ENCODE peak calls at places on chromosome 6, in four cellular contexts. L, X, B and P are unnamed samples.

GRCh38 chr6:43009124-43009523 is 4.6 kb downstream of the MEA1 start:
- DNase-seq in X (peak; percentile 33), B (peak; percentile 40), L (peak; percentile 36), P (no peak)

GRCh38 chr6:35391240-35391968 is 49.0 kb downstream of the PPARD start:
- DNase-seq in X (no peak), L (no peak), B (peak; percentile 90), P (no peak)

GRCh38 chr6:163098827-163099469 is 315.6 kb upstream of the QKI start:
- DNase-seq in L (no peak), B (no peak), X (no peak), P (no peak)

GRCh38 chr6:125858427-125859320 is 67.9 kb downstream of the NCOA7 start:
- DNase-seq in B (peak; percentile 68), L (peak; percentile 75), X (no peak), P (no peak)

GRCh38 chr6:138386897-138387296 is 9.2 kb downstream of the SMIM28 start:
- DNase-seq in B (no peak), X (no peak), L (no peak), P (no peak)

GRCh38 chr6:124670801-124671200 is 291.4 kb upstream of the RNF217 start:
- DNase-seq in B (no peak), X (no peak), L (no peak), P (no peak)

GRCh38 chr6:128124713-128125112 is 223.9 kb upstream of the THEMIS start:
- DNase-seq in B (peak; percentile 4), X (no peak), L (no peak), P (no peak)

GRCh38 chr6:11008821-11009220 is 35.3 kb downstream of the ELOVL2 start:
- DNase-seq in L (no peak), B (peak; percentile 53), X (no peak), P (no peak)

GRCh38 chr6:24910850-24911712 is 24.7 kb downstream of the RIPOR2 start:
- DNase-seq in B (peak; percentile 53), L (peak; percentile 69), X (peak; percentile 61), P (peak; percentile 38)

GRCh38 chr6:144580039-144580438 is 294.9 kb downstream of the UTRN start:
- DNase-seq in L (no peak), B (no peak), X (no peak), P (no peak)

DNA sequence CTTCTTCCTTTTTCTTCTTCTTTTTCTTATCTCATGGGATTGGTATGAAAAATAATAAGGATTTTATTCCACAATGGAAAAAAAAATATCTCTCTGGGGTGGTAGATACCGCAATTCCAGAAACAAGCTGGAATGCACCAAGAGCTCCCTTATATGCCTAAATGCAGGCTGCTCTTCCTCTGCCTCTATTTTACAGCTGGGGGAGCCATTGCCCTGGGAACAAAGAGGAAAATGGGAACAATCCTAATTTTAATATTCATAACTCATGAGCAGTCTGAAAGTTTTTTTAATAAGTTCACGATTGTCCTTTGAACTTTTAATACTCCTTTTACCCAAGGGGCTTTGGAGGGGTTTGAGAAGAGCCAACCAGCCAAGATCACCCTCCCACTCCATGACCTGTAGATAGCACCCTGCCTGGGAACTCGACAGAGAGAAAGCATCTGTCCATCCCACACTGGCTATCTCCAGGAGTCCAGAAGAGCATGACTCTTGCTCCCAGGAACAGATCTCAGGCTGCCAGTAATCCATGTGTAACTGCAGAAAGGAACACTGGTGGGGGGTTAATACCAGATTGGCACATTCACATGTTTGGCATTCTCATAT is 74.7 kb downstream of the CD83 start:
- DNase-seq in L (no peak), X (no peak), B (no peak), P (no peak)
- TF ChIP-seq CTCF in L (no peak), X (no peak), B (peak; percentile 24), P (no peak)

DNA sequence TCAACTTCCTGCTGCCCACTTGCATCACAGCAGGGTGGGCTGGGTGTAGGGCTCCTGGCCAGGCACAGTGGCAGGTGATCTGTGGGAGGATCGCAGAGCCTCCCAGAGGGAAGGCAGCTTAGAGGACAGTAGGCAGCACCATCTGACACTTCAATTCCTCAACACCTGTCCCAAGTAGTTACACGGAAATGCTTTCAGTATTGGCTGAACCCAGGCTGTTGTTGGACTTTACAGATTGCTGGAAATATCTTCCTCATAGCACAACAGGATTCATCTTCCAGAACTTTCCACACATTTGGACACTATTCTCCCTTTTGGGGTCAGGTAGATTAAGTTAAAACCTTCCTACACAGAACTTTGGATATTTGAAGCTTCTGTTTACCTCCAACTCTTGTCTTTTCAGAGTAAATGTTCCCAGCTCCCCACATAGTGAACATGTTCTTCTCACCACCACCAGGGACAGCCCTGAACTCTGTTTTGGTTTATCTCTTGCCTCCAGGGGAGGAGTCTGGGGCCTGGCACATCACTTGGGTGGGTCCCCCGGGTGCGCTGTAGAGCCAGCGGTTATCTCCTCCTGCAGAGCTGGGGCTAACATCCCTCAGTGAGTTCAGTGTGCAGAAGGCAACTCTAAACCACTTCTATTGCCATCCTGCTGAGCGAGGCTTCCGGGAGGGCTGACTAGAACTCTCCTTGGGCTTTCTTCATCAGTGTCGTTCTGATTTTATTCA is 3.5 kb upstream of the SLC22A2 start:
- DNase-seq in X (no peak), L (no peak), B (no peak), P (no peak)
- TF ChIP-seq CTCF in X (no peak), L (no peak), B (no peak), P (peak; percentile 31)

GRCh38 chr6:65927141-65927540 is 220.1 kb upstream of the EYS start:
- DNase-seq in X (no peak), B (no peak), L (no peak), P (no peak)
- TF ChIP-seq CTCF in X (no peak), B (no peak), L (no peak), P (no peak)

GRCh38 chr6:88359530-88360202 is 193.5 kb upstream of the CNR1 start:
- DNase-seq in B (no peak), X (no peak), L (no peak), P (no peak)
- TF ChIP-seq CTCF in B (peak; percentile 13), X (no peak), L (no peak), P (no peak)

GRCh38 chr6:134004714-134005113 is 47.7 kb downstream of the SLC2A12 start:
- DNase-seq in X (no peak), L (no peak), B (no peak), P (no peak)
- TF ChIP-seq CTCF in X (no peak), L (no peak), B (no peak), P (no peak)

GRCh38 chr6:118930680-118931079 is 4.3 kb downstream of the MCM9 start:
- DNase-seq in B (no peak), X (no peak), L (no peak), P (no peak)
- TF ChIP-seq CTCF in B (peak; percentile 13), X (no peak), L (no peak), P (no peak)

GRCh38 chr6:17730078-17730704 is 23.5 kb upstream of the NUP153 start:
- DNase-seq in B (no peak), X (no peak), L (no peak), P (no peak)
- TF ChIP-seq CTCF in B (no peak), X (no peak), L (no peak), P (no peak)

GRCh38 chr6:90497411-90497810 is 89.5 kb downstream of the MAP3K7 start:
- DNase-seq in B (no peak), X (no peak), L (no peak), P (no peak)
- TF ChIP-seq CTCF in B (no peak), X (no peak), L (no peak), P (no peak)

DNA sequence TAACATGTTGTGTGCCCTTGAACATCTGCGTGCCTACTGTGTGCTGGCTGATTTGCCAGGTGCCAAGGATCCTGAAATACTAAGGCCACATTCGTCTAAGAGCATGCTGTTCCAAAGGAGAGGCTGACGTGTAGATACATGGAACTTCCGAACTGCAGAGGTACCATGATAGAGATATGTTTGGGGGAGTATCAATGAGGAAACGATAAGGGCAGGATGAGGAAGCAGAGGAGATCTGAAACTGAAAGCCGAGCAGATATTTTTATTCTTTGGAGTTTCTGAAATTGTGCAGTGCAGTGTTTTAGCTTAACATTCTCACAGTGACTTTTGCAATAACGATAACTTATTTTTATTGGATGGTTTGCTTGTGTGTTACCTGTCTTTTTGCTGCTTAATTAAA is 24.3 kb downstream of the BMP6 start:
- DNase-seq in B (no peak), L (no peak), X (no peak), P (no peak)
- TF ChIP-seq CTCF in B (no peak), L (no peak), X (no peak), P (no peak)